ENCODE peak calls at places on chromosomes 12 and 14, in four cellular contexts. One of them, this sample, is unnamed.

GRCh38 chr14:66268802-66269334 is 217.3 kb upstream of the CCDC196 start:
- DNase-seq in occipital lobe: no peak
- DNase-seq in GM23248: no peak
- DNase-seq in stimulated activated CD4-positive, alpha-beta T cell treated with anti-CD3 and anti-CD28 coated beads, Interleukin-15, amount 100 ng/mL, for 1 hour: no peak
- DNase-seq in this sample: no peak

GRCh38 chr14:101504096-101504948 is 57.0 kb upstream of the DIO3 start:
- DNase-seq in occipital lobe: no peak
- DNase-seq in GM23248: no peak
- DNase-seq in stimulated activated CD4-positive, alpha-beta T cell treated with anti-CD3 and anti-CD28 coated beads, Interleukin-15, amount 100 ng/mL, for 1 hour: no peak
- DNase-seq in this sample: no peak

GRCh38 chr12:31019561-31020308 is 53.9 kb upstream of the DDX11 start:
- DNase-seq in occipital lobe: no peak
- DNase-seq in stimulated activated CD4-positive, alpha-beta T cell treated with anti-CD3 and anti-CD28 coated beads, Interleukin-15, amount 100 ng/mL, for 1 hour: no peak
- DNase-seq in GM23248: no peak
- DNase-seq in this sample: no peak

GRCh38 chr14:31935406-31935805 is 141.7 kb upstream of the ARHGAP5 start:
- DNase-seq in occipital lobe: no peak
- DNase-seq in GM23248: no peak
- DNase-seq in stimulated activated CD4-positive, alpha-beta T cell treated with anti-CD3 and anti-CD28 coated beads, Interleukin-15, amount 100 ng/mL, for 1 hour: no peak
- DNase-seq in this sample: no peak

GRCh38 chr12:131853832-131854797 is 25.9 kb downstream of the MMP17 start:
- DNase-seq in stimulated activated CD4-positive, alpha-beta T cell treated with anti-CD3 and anti-CD28 coated beads, Interleukin-15, amount 100 ng/mL, for 1 hour: no peak
- DNase-seq in occipital lobe: no peak
- DNase-seq in GM23248: no peak
- DNase-seq in this sample: no peak

GRCh38 chr14:55306938-55307589 is 35.8 kb downstream of the FBXO34 start:
- DNase-seq in GM23248: no peak
- DNase-seq in occipital lobe: no peak
- DNase-seq in stimulated activated CD4-positive, alpha-beta T cell treated with anti-CD3 and anti-CD28 coated beads, Interleukin-15, amount 100 ng/mL, for 1 hour: no peak
- DNase-seq in this sample: no peak

GRCh38 chr12:39240573-39240972 is 202.3 kb downstream of the KIF21A start:
- DNase-seq in stimulated activated CD4-positive, alpha-beta T cell treated with anti-CD3 and anti-CD28 coated beads, Interleukin-15, amount 100 ng/mL, for 1 hour: no peak
- DNase-seq in GM23248: no peak
- DNase-seq in occipital lobe: no peak
- DNase-seq in this sample: no peak

GRCh38 chr12:108604208-108604941 is 6.5 kb upstream of the TMEM119 start:
- DNase-seq in occipital lobe: no peak
- DNase-seq in GM23248: no peak
- DNase-seq in stimulated activated CD4-positive, alpha-beta T cell treated with anti-CD3 and anti-CD28 coated beads, Interleukin-15, amount 100 ng/mL, for 1 hour: no peak
- DNase-seq in this sample: no peak

GRCh38 chr12:62191747-62192485 is 68.3 kb upstream of the USP15 start:
- DNase-seq in GM23248: peak; percentile 68
- DNase-seq in occipital lobe: peak; percentile 28
- DNase-seq in stimulated activated CD4-positive, alpha-beta T cell treated with anti-CD3 and anti-CD28 coated beads, Interleukin-15, amount 100 ng/mL, for 1 hour: peak; percentile 1
- DNase-seq in this sample: peak; percentile 48

GRCh38 chr12:91948504-91948903 is 197.1 kb downstream of the BTG1 start:
- DNase-seq in occipital lobe: no peak
- DNase-seq in stimulated activated CD4-positive, alpha-beta T cell treated with anti-CD3 and anti-CD28 coated beads, Interleukin-15, amount 100 ng/mL, for 1 hour: no peak
- DNase-seq in GM23248: no peak
- DNase-seq in this sample: no peak

GRCh38 chr12:122449317-122449716 is 26.8 kb upstream of the CLIP1 start:
- DNase-seq in stimulated activated CD4-positive, alpha-beta T cell treated with anti-CD3 and anti-CD28 coated beads, Interleukin-15, amount 100 ng/mL, for 1 hour: no peak
- DNase-seq in GM23248: peak; percentile 91
- DNase-seq in occipital lobe: no peak
- DNase-seq in this sample: no peak

GRCh38 chr14:103545915-103546650 is 16.4 kb downstream of the BAG5 start:
- DNase-seq in stimulated activated CD4-positive, alpha-beta T cell treated with anti-CD3 and anti-CD28 coated beads, Interleukin-15, amount 100 ng/mL, for 1 hour: no peak
- DNase-seq in GM23248: no peak
- DNase-seq in occipital lobe: no peak
- DNase-seq in this sample: no peak

GRCh38 chr12:122403115-122403770 is 19.2 kb downstream of the CLIP1 start:
- DNase-seq in GM23248: no peak
- DNase-seq in stimulated activated CD4-positive, alpha-beta T cell treated with anti-CD3 and anti-CD28 coated beads, Interleukin-15, amount 100 ng/mL, for 1 hour: no peak
- DNase-seq in occipital lobe: no peak
- DNase-seq in this sample: no peak

GRCh38 chr12:118455327-118455726 is 79.0 kb downstream of the SUDS3 start:
- DNase-seq in occipital lobe: no peak
- DNase-seq in GM23248: no peak
- DNase-seq in stimulated activated CD4-positive, alpha-beta T cell treated with anti-CD3 and anti-CD28 coated beads, Interleukin-15, amount 100 ng/mL, for 1 hour: no peak
- DNase-seq in this sample: no peak

GRCh38 chr14:96267336-96267735 is 11.3 kb downstream of the BDKRB1 start:
- DNase-seq in stimulated activated CD4-positive, alpha-beta T cell treated with anti-CD3 and anti-CD28 coated beads, Interleukin-15, amount 100 ng/mL, for 1 hour: no peak
- DNase-seq in occipital lobe: no peak
- DNase-seq in GM23248: peak; percentile 71
- DNase-seq in this sample: no peak

GRCh38 chr12:30813741-30814687 is 59.3 kb upstream of the CAPRIN2 start:
- DNase-seq in stimulated activated CD4-positive, alpha-beta T cell treated with anti-CD3 and anti-CD28 coated beads, Interleukin-15, amount 100 ng/mL, for 1 hour: no peak
- DNase-seq in occipital lobe: no peak
- DNase-seq in GM23248: peak; percentile 20
- DNase-seq in this sample: no peak

GRCh38 chr14:87108726-87109125 is 884.3 kb downstream of the GALC start:
- DNase-seq in occipital lobe: peak; percentile 30
- DNase-seq in stimulated activated CD4-positive, alpha-beta T cell treated with anti-CD3 and anti-CD28 coated beads, Interleukin-15, amount 100 ng/mL, for 1 hour: no peak
- DNase-seq in GM23248: peak; percentile 73
- DNase-seq in this sample: no peak

GRCh38 chr12:127060310-127060847 is 1206.6 kb upstream of the TMEM132C start:
- DNase-seq in stimulated activated CD4-positive, alpha-beta T cell treated with anti-CD3 and anti-CD28 coated beads, Interleukin-15, amount 100 ng/mL, for 1 hour: no peak
- DNase-seq in GM23248: no peak
- DNase-seq in occipital lobe: no peak
- DNase-seq in this sample: no peak

GRCh38 chr12:49866859-49867579 is 24.1 kb upstream of the BCDIN3D start:
- DNase-seq in GM23248: peak; percentile 69
- DNase-seq in stimulated activated CD4-positive, alpha-beta T cell treated with anti-CD3 and anti-CD28 coated beads, Interleukin-15, amount 100 ng/mL, for 1 hour: peak; percentile 57
- DNase-seq in occipital lobe: peak; percentile 19
- DNase-seq in this sample: no peak

GRCh38 chr14:50082784-50083466 is 33.4 kb downstream of the VCPKMT start:
- DNase-seq in GM23248: no peak
- DNase-seq in stimulated activated CD4-positive, alpha-beta T cell treated with anti-CD3 and anti-CD28 coated beads, Interleukin-15, amount 100 ng/mL, for 1 hour: peak; percentile 59
- DNase-seq in occipital lobe: no peak
- DNase-seq in this sample: no peak

GRCh38 chr12:62606654-62607053 is 140.0 kb downstream of the MON2 start:
- DNase-seq in stimulated activated CD4-positive, alpha-beta T cell treated with anti-CD3 and anti-CD28 coated beads, Interleukin-15, amount 100 ng/mL, for 1 hour: no peak
- DNase-seq in occipital lobe: no peak
- DNase-seq in GM23248: peak; percentile 27
- DNase-seq in this sample: no peak

GRCh38 chr12:24488091-24488596 is 460.8 kb downstream of the BCAT1 start:
- DNase-seq in occipital lobe: no peak
- DNase-seq in GM23248: no peak
- DNase-seq in stimulated activated CD4-positive, alpha-beta T cell treated with anti-CD3 and anti-CD28 coated beads, Interleukin-15, amount 100 ng/mL, for 1 hour: no peak
- DNase-seq in this sample: no peak

This sample was measured in amygdala.